ENCODE peak calls at places on chromosome 18, in four cellular contexts. U, L, J and O are unnamed samples.

GRCh38 chr18:51153659-51154371 is 43.7 kb downstream of the MEX3C start:
- DNase-seq in U (no peak), L (no peak), J (peak; percentile 25), O (no peak)

GRCh38 chr18:50009772-50010171 is 185.2 kb downstream of the MYO5B start:
- DNase-seq in U (peak; percentile 62), L (peak; percentile 31), J (peak; percentile 8), O (peak; percentile 28)

GRCh38 chr18:55862693-55863485 is 274.9 kb upstream of the TCF4 start:
- DNase-seq in U (no peak), L (no peak), J (no peak), O (no peak)

GRCh38 chr18:77191241-77191751 is 58.4 kb upstream of the GALR1 start:
- DNase-seq in U (peak; percentile 8), L (peak; percentile 91), J (no peak), O (no peak)

GRCh38 chr18:21064347-21064746 is 47.3 kb downstream of the ROCK1 start:
- DNase-seq in U (no peak), L (no peak), J (no peak), O (no peak)

GRCh38 chr18:79540161-79540913 is 139.3 kb upstream of the CTDP1 start:
- DNase-seq in U (peak; percentile 35), L (no peak), J (no peak), O (no peak)

GRCh38 chr18:74131124-74131523 is 16.5 kb downstream of the FBXO15 start:
- DNase-seq in U (no peak), L (no peak), J (no peak), O (no peak)

GRCh38 chr18:27355308-27355707 is 170.2 kb upstream of the CHST9 start:
- DNase-seq in U (no peak), L (no peak), J (no peak), O (no peak)

GRCh38 chr18:12296087-12296403 is 12.0 kb upstream of the TUBB6 start:
- DNase-seq in U (peak; percentile 55), L (peak; percentile 56), J (no peak), O (no peak)

GRCh38 chr18:76493213-76494107 is 1.6 kb downstream of the ZNF516 start:
- DNase-seq in U (peak; percentile 50), L (peak; percentile 72), J (no peak), O (peak; percentile 27)

GRCh38 chr18:59994357-59994756 is 94.6 kb downstream of the PMAIP1 start:
- DNase-seq in U (peak; percentile 19), L (peak; percentile 20), J (no peak), O (no peak)
- TF ChIP-seq CTCF in U (peak; percentile 26), L (peak; percentile 26), J (no peak), O (no peak)

GRCh38 chr18:72283148-72283925 is 260.8 kb downstream of the CBLN2 start:
- DNase-seq in U (no peak), L (no peak), J (no peak), O (no peak)
- TF ChIP-seq CTCF in U (no peak), L (no peak), J (no peak), O (no peak)

GRCh38 chr18:40235881-40236280 is 1719.2 kb upstream of the PIK3C3 start:
- DNase-seq in U (no peak), L (no peak), J (no peak), O (no peak)

DNA sequence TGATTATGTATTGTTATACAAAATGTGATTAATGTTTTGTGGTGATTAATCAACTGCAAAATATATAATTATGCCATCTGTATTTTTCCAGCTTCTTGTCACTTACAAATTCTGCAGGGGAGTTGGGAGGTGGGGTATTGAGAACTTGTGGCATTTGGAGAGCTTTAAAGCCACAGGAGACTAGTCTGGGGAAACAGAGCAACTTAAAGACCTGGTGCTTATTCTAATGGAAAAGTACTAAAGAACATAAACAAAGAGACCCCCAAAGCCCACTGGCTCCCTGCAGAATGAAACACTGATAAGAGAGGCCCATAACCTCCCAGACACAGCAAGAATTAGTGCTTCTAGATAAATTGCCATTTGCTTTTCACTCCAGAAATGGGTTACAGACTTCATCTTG is 1720.8 kb upstream of the PIK3C3 start:
- DNase-seq in U (no peak), L (no peak), J (no peak), O (no peak)
- TF ChIP-seq CTCF in U (no peak), L (no peak), J (no peak), O (no peak)

GRCh38 chr18:13811993-13812392 is 12.0 kb upstream of the MC5R start:
- DNase-seq in U (peak; percentile 10), L (no peak), J (no peak), O (no peak)
- TF ChIP-seq CTCF in U (peak; percentile 20), L (peak; percentile 3), J (no peak), O (peak; percentile 27)